ENCODE peak calls at places on chromosomes 12 and 14, in four cellular contexts. One of them, this sample, is unnamed.

GRCh38 chr12:79444089-79444488 is 246.7 kb downstream of the PAWR start:
- DNase-seq in HFF-Myc: peak
- DNase-seq in endothelial cell: no peak
- DNase-seq in tibial nerve: no peak
- DNase-seq in this sample: no peak

GRCh38 chr12:31850268-31850667 is 108.9 kb upstream of the RESF1 start:
- DNase-seq in endothelial cell: no peak
- DNase-seq in HFF-Myc: no peak
- DNase-seq in tibial nerve: no peak
- DNase-seq in this sample: no peak

GRCh38 chr12:75260316-75260715 is 50.7 kb upstream of the KCNC2 start:
- DNase-seq in tibial nerve: no peak
- DNase-seq in endothelial cell: no peak
- DNase-seq in HFF-Myc: no peak
- DNase-seq in this sample: no peak

GRCh38 chr12:117803013-117803412 is 165.8 kb downstream of the KSR2 start:
- DNase-seq in tibial nerve: no peak
- DNase-seq in HFF-Myc: no peak
- DNase-seq in endothelial cell: no peak
- DNase-seq in this sample: no peak

GRCh38 chr14:36941783-36942521 is 230.5 kb downstream of the SLC25A21 start:
- DNase-seq in HFF-Myc: peak
- DNase-seq in endothelial cell: peak
- DNase-seq in tibial nerve: peak
- DNase-seq in this sample: peak

GRCh38 chr12:114916124-114916523 is 232.1 kb upstream of the TBX3 start:
- DNase-seq in tibial nerve: no peak
- DNase-seq in endothelial cell: no peak
- DNase-seq in HFF-Myc: peak
- DNase-seq in this sample: peak

GRCh38 chr12:84561362-84561761 is 351.2 kb downstream of the SLC6A15 start:
- DNase-seq in HFF-Myc: no peak
- DNase-seq in tibial nerve: no peak
- DNase-seq in endothelial cell: no peak
- DNase-seq in this sample: no peak

GRCh38 chr14:104286496-104286895 is 148.1 kb downstream of the KIF26A start:
- DNase-seq in tibial nerve: no peak
- DNase-seq in endothelial cell: no peak
- DNase-seq in HFF-Myc: no peak
- DNase-seq in this sample: no peak

GRCh38 chr12:111277570-111277969 is 91.3 kb downstream of the PHETA1 start:
- DNase-seq in tibial nerve: no peak
- DNase-seq in HFF-Myc: no peak
- DNase-seq in endothelial cell: no peak
- DNase-seq in this sample: no peak

GRCh38 chr12:88922816-88923215 is 342.5 kb upstream of the KITLG start:
- DNase-seq in tibial nerve: no peak
- DNase-seq in endothelial cell: no peak
- DNase-seq in HFF-Myc: no peak
- DNase-seq in this sample: no peak

GRCh38 chr12:88266851-88267360 is 124.8 kb downstream of the TMTC3 start:
- DNase-seq in tibial nerve: no peak
- DNase-seq in endothelial cell: no peak
- DNase-seq in HFF-Myc: peak
- DNase-seq in this sample: no peak

GRCh38 chr12:1800646-1801284 is 19.6 kb upstream of the LRTM2 start:
- DNase-seq in tibial nerve: no peak
- DNase-seq in HFF-Myc: no peak
- DNase-seq in endothelial cell: peak
- DNase-seq in this sample: no peak

GRCh38 chr14:26594756-26595545 is 2.9 kb downstream of the NOVA1 start:
- DNase-seq in tibial nerve: no peak
- DNase-seq in HFF-Myc: no peak
- DNase-seq in endothelial cell: no peak
- DNase-seq in this sample: no peak

GRCh38 chr14:83147006-83147405 is 1613.4 kb upstream of the SEL1L start:
- DNase-seq in HFF-Myc: no peak
- DNase-seq in tibial nerve: no peak
- DNase-seq in endothelial cell: no peak
- DNase-seq in this sample: peak

GRCh38 chr12:48936379-48936979 is 11.2 kb upstream of the FKBP11 start:
- DNase-seq in HFF-Myc: no peak
- DNase-seq in tibial nerve: peak
- DNase-seq in endothelial cell: peak
- DNase-seq in this sample: no peak

GRCh38 chr12:132489602-132490239 is at the start of gene FBRSL1:
- DNase-seq in HFF-Myc: peak
- DNase-seq in endothelial cell: peak
- DNase-seq in tibial nerve: peak
- DNase-seq in this sample: peak

GRCh38 chr14:89673499-89674225 is 256.6 kb upstream of the FOXN3 start:
- DNase-seq in tibial nerve: no peak
- DNase-seq in endothelial cell: no peak
- DNase-seq in HFF-Myc: no peak
- DNase-seq in this sample: no peak

GRCh38 chr14:44720707-44721106 is 213.6 kb upstream of the FSCB start:
- DNase-seq in endothelial cell: no peak
- DNase-seq in HFF-Myc: no peak
- DNase-seq in tibial nerve: no peak
- DNase-seq in this sample: no peak

GRCh38 chr12:63864456-63864709 is 19.9 kb downstream of the SRGAP1 start:
- DNase-seq in endothelial cell: no peak
- DNase-seq in HFF-Myc: no peak
- DNase-seq in tibial nerve: no peak
- DNase-seq in this sample: no peak

GRCh38 chr12:116538076-116538591 is 21.0 kb upstream of the MAP1LC3B2 start:
- DNase-seq in HFF-Myc: no peak
- DNase-seq in tibial nerve: no peak
- DNase-seq in endothelial cell: no peak
- DNase-seq in this sample: no peak

GRCh38 chr12:68919581-68920239 is 13.3 kb downstream of the CPM start:
- DNase-seq in tibial nerve: no peak
- DNase-seq in endothelial cell: no peak
- DNase-seq in HFF-Myc: no peak
- DNase-seq in this sample: no peak

GRCh38 chr12:82912406-82912805 is 225.7 kb downstream of the TMTC2 start:
- DNase-seq in tibial nerve: no peak
- DNase-seq in HFF-Myc: no peak
- DNase-seq in endothelial cell: no peak
- DNase-seq in this sample: no peak

GRCh38 chr12:66020481-66020880 is 110.1 kb downstream of the LLPH start:
- DNase-seq in tibial nerve: no peak
- DNase-seq in HFF-Myc: no peak
- DNase-seq in endothelial cell: no peak
- DNase-seq in this sample: no peak

GRCh38 chr12:53476769-53477209 is 22.5 kb downstream of the MAP3K12 start:
- DNase-seq in HFF-Myc: no peak
- DNase-seq in endothelial cell: peak
- DNase-seq in tibial nerve: no peak
- DNase-seq in this sample: no peak

GRCh38 chr12:20210795-20211194 is 157.5 kb upstream of the PDE3A start:
- DNase-seq in endothelial cell: no peak
- DNase-seq in tibial nerve: no peak
- DNase-seq in HFF-Myc: no peak
- DNase-seq in this sample: no peak

GRCh38 chr12:4505381-4505986 is 33.2 kb upstream of the RAD51AP1 start:
- DNase-seq in HFF-Myc: no peak
- DNase-seq in tibial nerve: no peak
- DNase-seq in endothelial cell: no peak
- DNase-seq in this sample: no peak

GRCh38 chr12:49784756-49785409 is 43.3 kb downstream of the NCKAP5L start:
- DNase-seq in endothelial cell: no peak
- DNase-seq in tibial nerve: no peak
- DNase-seq in HFF-Myc: no peak
- DNase-seq in this sample: no peak

GRCh38 chr12:57803317-57803893 is 15.1 kb downstream of the AVIL start:
- DNase-seq in tibial nerve: no peak
- DNase-seq in endothelial cell: peak
- DNase-seq in HFF-Myc: no peak
- DNase-seq in this sample: no peak

GRCh38 chr12:74741113-74741512 is 203.5 kb downstream of the ATXN7L3B start:
- DNase-seq in endothelial cell: no peak
- DNase-seq in HFF-Myc: no peak
- DNase-seq in tibial nerve: no peak
- DNase-seq in this sample: no peak

GRCh38 chr14:30223966-30224365 is 296.3 kb upstream of the PRKD1 start:
- DNase-seq in endothelial cell: no peak
- DNase-seq in tibial nerve: no peak
- DNase-seq in HFF-Myc: no peak
- DNase-seq in this sample: no peak

GRCh38 chr14:100889641-100890040 is 13.9 kb downstream of the RTL1 start:
- DNase-seq in HFF-Myc: no peak
- DNase-seq in endothelial cell: no peak
- DNase-seq in tibial nerve: no peak
- DNase-seq in this sample: no peak

GRCh38 chr14:94681300-94682060 is 69.3 kb downstream of the SERPINA3 start:
- DNase-seq in tibial nerve: peak
- DNase-seq in endothelial cell: peak
- DNase-seq in HFF-Myc: no peak
- DNase-seq in this sample: no peak

GRCh38 chr12:5584776-5585560 is 153.1 kb downstream of the NTF3 start:
- DNase-seq in tibial nerve: no peak
- DNase-seq in endothelial cell: no peak
- DNase-seq in HFF-Myc: no peak
- DNase-seq in this sample: no peak

GRCh38 chr12:47840571-47840970 is 20.9 kb upstream of the HDAC7 start:
- DNase-seq in endothelial cell: no peak
- DNase-seq in HFF-Myc: no peak
- DNase-seq in tibial nerve: no peak
- DNase-seq in this sample: no peak

GRCh38 chr12:47839214-47839613 is 19.5 kb upstream of the HDAC7 start:
- DNase-seq in HFF-Myc: no peak
- DNase-seq in tibial nerve: no peak
- DNase-seq in endothelial cell: no peak
- DNase-seq in this sample: no peak

GRCh38 chr12:47835831-47836155 is 16.1 kb upstream of the HDAC7 start:
- DNase-seq in tibial nerve: no peak
- DNase-seq in HFF-Myc: no peak
- DNase-seq in endothelial cell: no peak
- DNase-seq in this sample: no peak

GRCh38 chr12:47837190-47838171 is 17.8 kb upstream of the HDAC7 start:
- DNase-seq in HFF-Myc: no peak
- DNase-seq in tibial nerve: peak
- DNase-seq in endothelial cell: peak
- DNase-seq in this sample: no peak

DNA sequence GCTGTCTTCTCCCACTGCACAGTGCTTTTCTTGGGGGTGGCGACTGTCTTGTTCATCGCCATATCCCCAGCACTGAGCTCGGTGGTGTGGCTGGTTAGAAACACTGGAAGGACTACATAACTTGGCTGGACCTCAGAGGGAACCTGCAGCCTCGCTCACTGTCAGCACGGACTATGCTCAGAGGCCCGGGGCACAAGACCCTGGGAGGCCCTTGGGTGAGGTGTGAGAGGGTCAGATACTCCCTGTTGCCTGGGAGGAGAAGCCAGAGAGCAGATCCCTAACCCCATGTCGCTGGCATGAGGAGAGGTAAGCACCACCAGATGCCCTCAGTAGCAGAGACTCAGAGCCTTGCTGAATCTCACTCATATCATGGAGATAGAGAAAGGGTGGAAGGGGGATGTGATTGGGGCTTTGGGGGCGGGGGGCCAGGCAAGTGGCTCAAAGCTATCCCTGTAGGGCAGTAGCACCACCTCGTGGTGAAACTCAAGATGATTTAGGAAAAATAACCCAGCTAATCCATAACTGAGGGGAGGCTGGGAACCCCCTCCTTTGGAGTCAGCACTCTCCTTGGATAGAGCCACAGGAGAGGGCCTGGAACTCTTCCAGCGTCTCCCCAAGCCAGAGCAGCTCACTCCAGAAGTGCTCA is 18.7 kb upstream of the HDAC7 start:
- DNase-seq in endothelial cell: peak
- DNase-seq in tibial nerve: peak
- DNase-seq in HFF-Myc: no peak
- DNase-seq in this sample: no peak
- TF ChIP-seq CTCF in endothelial cell: peak
- TF ChIP-seq CTCF in tibial nerve: peak
- TF ChIP-seq CTCF in HFF-Myc: peak
- TF ChIP-seq CTCF in this sample: peak

DNA sequence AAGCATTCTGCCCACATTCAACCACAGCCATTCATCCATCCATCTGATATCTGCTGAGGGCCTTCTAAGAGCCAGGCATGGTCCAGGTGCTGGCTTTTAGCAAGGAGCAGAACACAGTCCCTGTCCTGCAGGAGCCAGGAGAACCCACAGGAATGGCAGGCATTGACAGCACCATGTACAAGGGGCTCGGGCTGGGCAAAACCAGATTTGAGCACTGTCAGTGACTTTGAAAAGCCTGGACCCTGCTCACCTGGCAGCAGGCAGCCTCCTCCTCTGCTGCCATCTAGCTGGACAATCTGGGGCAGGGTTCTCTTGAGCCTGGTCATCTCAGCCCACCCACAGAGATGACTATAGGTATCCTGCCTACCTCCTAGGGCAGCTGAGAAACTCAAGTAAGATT is 136.9 kb downstream of the ZFP36L1 start:
- DNase-seq in tibial nerve: no peak
- DNase-seq in endothelial cell: no peak
- DNase-seq in HFF-Myc: no peak
- DNase-seq in this sample: no peak
- TF ChIP-seq CTCF in tibial nerve: no peak
- TF ChIP-seq CTCF in endothelial cell: no peak
- TF ChIP-seq CTCF in HFF-Myc: no peak
- TF ChIP-seq CTCF in this sample: peak

GRCh38 chr12:98644433-98644711 is 216 bp downstream of the IKBIP start:
- DNase-seq in endothelial cell: peak
- DNase-seq in HFF-Myc: no peak
- DNase-seq in tibial nerve: no peak
- DNase-seq in this sample: peak
- TF ChIP-seq CTCF in endothelial cell: no peak
- TF ChIP-seq CTCF in HFF-Myc: no peak
- TF ChIP-seq CTCF in tibial nerve: peak
- TF ChIP-seq CTCF in this sample: peak

DNA sequence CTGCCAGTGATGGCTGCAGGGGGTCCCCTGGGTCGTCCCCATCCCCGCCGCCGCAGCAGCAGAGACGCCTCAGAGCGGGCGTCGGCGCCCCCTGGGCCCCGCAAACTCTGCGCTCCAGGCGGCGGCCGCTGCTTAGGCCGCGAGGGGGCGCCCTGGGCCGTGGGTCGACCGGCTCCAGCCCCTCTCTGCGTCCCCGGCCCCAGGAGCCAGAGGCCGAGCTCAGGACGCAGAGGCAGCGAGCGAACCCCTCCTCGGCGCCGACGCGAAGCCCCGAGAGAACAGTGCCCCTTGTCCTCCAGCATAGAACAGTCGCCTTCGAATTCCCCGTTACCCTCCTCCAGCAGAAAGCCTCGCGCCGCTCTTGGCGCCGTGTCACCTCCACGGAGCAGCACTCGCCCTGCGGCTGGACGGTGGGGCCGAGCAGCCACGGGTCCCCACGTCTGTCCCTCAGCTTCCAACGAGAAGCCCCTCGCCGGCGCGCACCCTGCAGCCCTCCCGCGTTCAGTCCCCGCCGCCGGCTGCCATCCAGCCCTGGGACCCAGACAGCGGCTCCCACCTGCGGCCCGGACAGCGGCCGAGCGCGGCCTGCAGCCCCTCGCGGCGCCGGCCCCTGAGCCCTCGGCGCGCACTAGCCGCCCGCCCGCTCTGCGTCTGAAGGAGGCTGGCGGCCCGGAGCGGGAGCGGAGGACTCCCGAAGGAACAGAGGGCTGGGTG is 106.6 kb downstream of the PRICKLE1 start:
- DNase-seq in endothelial cell: peak
- DNase-seq in HFF-Myc: no peak
- DNase-seq in tibial nerve: peak
- DNase-seq in this sample: no peak
- TF ChIP-seq CTCF in endothelial cell: peak
- TF ChIP-seq CTCF in HFF-Myc: peak
- TF ChIP-seq CTCF in tibial nerve: peak
- TF ChIP-seq CTCF in this sample: peak